ENCODE peak calls at places on chromosome 17, in seven cellular contexts. One of them, this sample, is unnamed.

GRCh38 chr17:18166894-18167293 is 16.7 kb upstream of the ALKBH5 start:
- DNase-seq in K562: peak
- DNase-seq in HepG2: no peak
- DNase-seq in stomach: peak
- DNase-seq in H1: no peak
- DNase-seq in GM12878: no peak
- DNase-seq in transverse colon: no peak
- DNase-seq in this sample: no peak

GRCh38 chr17:83103200-83103937 is 24.0 kb downstream of the METRNL start:
- DNase-seq in K562: peak
- DNase-seq in HepG2: no peak
- DNase-seq in stomach: peak
- DNase-seq in H1: no peak
- DNase-seq in GM12878: no peak
- DNase-seq in transverse colon: peak
- DNase-seq in this sample: peak

GRCh38 chr17:80414508-80414802 is 512 bp upstream of the ENDOV start:
- DNase-seq in K562: peak
- DNase-seq in HepG2: peak
- DNase-seq in stomach: no peak
- DNase-seq in H1: no peak
- DNase-seq in GM12878: no peak
- DNase-seq in transverse colon: no peak
- DNase-seq in this sample: no peak

GRCh38 chr17:82582208-82582607 is 62.7 kb downstream of the FOXK2 start:
- DNase-seq in K562: no peak
- DNase-seq in HepG2: no peak
- DNase-seq in stomach: no peak
- DNase-seq in H1: no peak
- DNase-seq in GM12878: no peak
- DNase-seq in transverse colon: no peak
- DNase-seq in this sample: no peak

GRCh38 chr17:35429702-35430101 is 2.6 kb downstream of the SLFN12 start:
- DNase-seq in K562: no peak
- DNase-seq in HepG2: no peak
- DNase-seq in stomach: no peak
- DNase-seq in H1: no peak
- DNase-seq in GM12878: no peak
- DNase-seq in transverse colon: no peak
- DNase-seq in this sample: no peak

GRCh38 chr17:74842146-74842598 is 17.5 kb downstream of the GRIN2C start:
- DNase-seq in K562: no peak
- DNase-seq in HepG2: no peak
- DNase-seq in stomach: no peak
- DNase-seq in H1: no peak
- DNase-seq in GM12878: no peak
- DNase-seq in transverse colon: no peak
- DNase-seq in this sample: no peak

GRCh38 chr17:73427198-73427597 is 115.4 kb upstream of the CDC42EP4 start:
- DNase-seq in K562: no peak
- DNase-seq in HepG2: peak
- DNase-seq in stomach: no peak
- DNase-seq in H1: no peak
- DNase-seq in GM12878: no peak
- DNase-seq in transverse colon: no peak
- DNase-seq in this sample: no peak

GRCh38 chr17:57861000-57861736 is 11.3 kb upstream of the MRPS23 start:
- DNase-seq in K562: peak
- DNase-seq in HepG2: peak
- DNase-seq in stomach: peak
- DNase-seq in H1: no peak
- DNase-seq in GM12878: no peak
- DNase-seq in transverse colon: peak
- DNase-seq in this sample: peak

GRCh38 chr17:78114831-78115723 is 13.5 kb downstream of the TMC6 start:
- DNase-seq in K562: peak
- DNase-seq in HepG2: no peak
- DNase-seq in stomach: no peak
- DNase-seq in H1: no peak
- DNase-seq in GM12878: no peak
- DNase-seq in transverse colon: no peak
- DNase-seq in this sample: no peak

GRCh38 chr17:32783602-32784001 is 93.3 kb downstream of the MYO1D start:
- DNase-seq in K562: peak
- DNase-seq in HepG2: peak
- DNase-seq in stomach: no peak
- DNase-seq in H1: no peak
- DNase-seq in GM12878: peak
- DNase-seq in transverse colon: no peak
- DNase-seq in this sample: no peak

GRCh38 chr17:82929676-82930042 is 89.8 kb upstream of the ZNF750 start:
- DNase-seq in K562: no peak
- DNase-seq in HepG2: no peak
- DNase-seq in stomach: no peak
- DNase-seq in H1: no peak
- DNase-seq in GM12878: no peak
- DNase-seq in transverse colon: peak
- DNase-seq in this sample: peak

GRCh38 chr17:66426397-66427033 is 124.1 kb downstream of the PRKCA start:
- DNase-seq in K562: peak
- DNase-seq in HepG2: peak
- DNase-seq in stomach: no peak
- DNase-seq in H1: no peak
- DNase-seq in GM12878: no peak
- DNase-seq in transverse colon: peak
- DNase-seq in this sample: peak

GRCh38 chr17:6269474-6269873 is 165.4 kb downstream of the AIPL1 start:
- DNase-seq in K562: peak
- DNase-seq in HepG2: no peak
- DNase-seq in stomach: no peak
- DNase-seq in H1: no peak
- DNase-seq in GM12878: no peak
- DNase-seq in transverse colon: peak
- DNase-seq in this sample: no peak

GRCh38 chr17:1989135-1989534 is 36.0 kb downstream of the RTN4RL1 start:
- DNase-seq in K562: peak
- DNase-seq in HepG2: no peak
- DNase-seq in stomach: no peak
- DNase-seq in H1: no peak
- DNase-seq in GM12878: no peak
- DNase-seq in transverse colon: no peak
- DNase-seq in this sample: peak

GRCh38 chr17:17445296-17445924 is 31.4 kb upstream of the MED9 start:
- DNase-seq in K562: no peak
- DNase-seq in HepG2: no peak
- DNase-seq in stomach: no peak
- DNase-seq in H1: no peak
- DNase-seq in GM12878: no peak
- DNase-seq in transverse colon: no peak
- DNase-seq in this sample: no peak

GRCh38 chr17:77141846-77142449 is 1.2 kb downstream of the SEC14L1 start:
- DNase-seq in K562: no peak
- DNase-seq in HepG2: no peak
- DNase-seq in stomach: no peak
- DNase-seq in H1: no peak
- DNase-seq in GM12878: no peak
- DNase-seq in transverse colon: no peak
- DNase-seq in this sample: peak

DNA sequence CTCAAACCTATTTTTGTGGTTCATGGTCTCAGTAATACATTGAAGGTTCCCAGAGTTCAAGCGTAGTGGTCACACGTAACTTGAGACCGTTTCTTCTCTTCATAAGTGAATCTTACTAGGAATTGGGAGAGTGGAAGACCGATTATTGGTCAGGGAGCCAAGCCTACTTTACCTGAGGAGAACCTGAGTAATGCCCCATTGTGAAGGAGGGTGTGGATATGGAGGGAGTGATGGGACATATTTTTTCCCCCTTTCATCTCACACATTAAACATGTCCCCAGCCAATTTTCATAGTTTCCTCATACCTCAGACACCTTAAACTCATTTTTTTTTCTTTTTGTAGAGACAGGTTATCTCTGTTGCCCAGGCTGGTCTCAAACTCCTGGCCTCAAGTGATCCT is 8.9 kb downstream of the GEMIN4 start:
- DNase-seq in K562: no peak
- DNase-seq in HepG2: no peak
- DNase-seq in stomach: no peak
- DNase-seq in H1: no peak
- DNase-seq in GM12878: no peak
- DNase-seq in transverse colon: no peak
- DNase-seq in this sample: no peak
- TF ChIP-seq POLR2AphosphoS5 in K562: no peak
- TF ChIP-seq POLR2AphosphoS5 in HepG2: no peak
- TF ChIP-seq POLR2AphosphoS5 in stomach: no peak
- TF ChIP-seq POLR2AphosphoS5 in H1: peak
- TF ChIP-seq POLR2AphosphoS5 in GM12878: no peak
- TF ChIP-seq POLR2AphosphoS5 in transverse colon: no peak
- TF ChIP-seq POLR2AphosphoS5 in this sample: no peak

DNA sequence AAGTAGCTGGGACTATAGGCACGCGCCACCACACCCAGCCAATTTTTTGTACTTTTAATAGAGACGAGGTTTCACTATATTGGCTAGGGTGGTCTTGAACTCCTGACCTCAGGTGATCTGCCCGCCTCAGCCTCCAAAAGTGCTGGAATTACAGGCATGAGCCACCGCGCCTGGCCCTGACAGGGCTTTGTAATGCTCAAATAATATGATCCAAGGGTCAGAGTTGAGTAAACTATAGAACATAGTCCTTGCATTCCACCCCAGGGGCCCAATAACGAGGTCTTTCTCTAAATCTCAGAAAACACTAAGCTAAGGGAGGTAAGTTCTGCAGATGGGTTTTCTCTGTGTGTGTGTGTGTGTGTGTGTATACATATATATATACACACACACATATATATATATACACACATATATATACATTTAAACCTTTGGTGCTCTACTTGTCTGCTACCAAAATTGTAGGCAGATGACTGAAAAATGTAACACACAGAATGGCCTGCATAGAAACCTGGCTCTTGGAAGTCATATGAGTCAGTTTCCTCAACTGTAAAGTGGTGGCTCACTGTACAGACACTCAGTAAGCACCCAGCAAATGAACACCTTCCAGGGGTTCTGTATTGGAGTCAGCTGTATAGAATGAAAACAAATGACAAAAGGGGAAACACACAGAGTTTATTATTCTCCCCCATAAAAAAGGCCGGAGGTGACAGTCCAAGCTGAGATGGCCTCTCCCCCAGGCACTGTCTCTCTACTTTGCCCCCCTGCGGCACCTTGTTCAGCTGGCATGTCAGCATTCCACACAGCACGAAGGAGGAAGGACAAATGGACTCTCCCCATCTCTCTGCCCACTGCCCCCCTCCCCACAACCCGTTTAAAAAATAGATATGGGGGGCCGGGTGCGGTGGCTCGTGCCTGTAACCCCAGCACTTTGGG is 6.0 kb upstream of the MEOX1 start:
- DNase-seq in K562: no peak
- DNase-seq in HepG2: peak
- DNase-seq in stomach: no peak
- DNase-seq in H1: no peak
- DNase-seq in GM12878: no peak
- DNase-seq in transverse colon: no peak
- DNase-seq in this sample: no peak
- TF ChIP-seq EP300 in K562: no peak
- TF ChIP-seq EP300 in HepG2: no peak
- TF ChIP-seq EP300 in stomach: no peak
- TF ChIP-seq EP300 in H1: no peak
- TF ChIP-seq EP300 in GM12878: no peak
- TF ChIP-seq EP300 in transverse colon: no peak
- TF ChIP-seq EP300 in this sample: no peak

DNA sequence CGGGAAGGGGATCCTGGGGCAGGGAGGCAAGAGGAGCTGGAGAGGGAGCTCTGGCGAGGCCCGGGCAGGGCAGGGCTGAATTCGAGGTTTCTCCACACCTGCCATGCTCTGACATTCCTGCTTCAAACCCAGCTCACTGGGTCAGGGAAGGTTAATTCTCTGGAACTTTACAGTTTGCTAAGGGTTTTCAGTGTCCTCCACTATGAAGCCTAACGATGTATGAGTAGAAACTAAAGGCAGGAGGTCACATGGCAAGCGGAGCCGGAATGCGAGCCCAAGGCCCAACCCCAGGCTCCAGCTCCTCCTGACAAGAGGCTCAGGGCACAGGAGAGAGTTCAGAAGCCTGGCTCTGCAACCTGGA is 29.2 kb downstream of the DCAKD start:
- DNase-seq in K562: no peak
- DNase-seq in HepG2: no peak
- DNase-seq in stomach: no peak
- DNase-seq in H1: no peak
- DNase-seq in GM12878: no peak
- DNase-seq in transverse colon: no peak
- DNase-seq in this sample: no peak
- TF ChIP-seq CTCF in K562: no peak
- TF ChIP-seq CTCF in HepG2: no peak
- TF ChIP-seq CTCF in stomach: peak
- TF ChIP-seq CTCF in H1: no peak
- TF ChIP-seq CTCF in GM12878: no peak
- TF ChIP-seq CTCF in transverse colon: peak
- TF ChIP-seq CTCF in this sample: no peak

GRCh38 chr17:64129515-64129764 is 504 bp downstream of the ERN1 start:
- DNase-seq in K562: no peak
- DNase-seq in HepG2: no peak
- DNase-seq in stomach: no peak
- DNase-seq in H1: no peak
- DNase-seq in GM12878: no peak
- DNase-seq in transverse colon: no peak
- DNase-seq in this sample: no peak

GRCh38 chr17:64128787-64129514 is 993 bp downstream of the ERN1 start:
- DNase-seq in K562: peak
- DNase-seq in HepG2: no peak
- DNase-seq in stomach: peak
- DNase-seq in H1: no peak
- DNase-seq in GM12878: no peak
- DNase-seq in transverse colon: peak
- DNase-seq in this sample: peak

GRCh38 chr17:64129765-64130558 is at the start of gene ERN1:
- DNase-seq in K562: peak
- DNase-seq in HepG2: peak
- DNase-seq in stomach: peak
- DNase-seq in H1: peak
- DNase-seq in GM12878: peak
- DNase-seq in transverse colon: peak
- DNase-seq in this sample: peak

GRCh38 chr17:64131606-64132270 is 1.8 kb upstream of the ERN1 start:
- DNase-seq in K562: no peak
- DNase-seq in HepG2: no peak
- DNase-seq in stomach: no peak
- DNase-seq in H1: no peak
- DNase-seq in GM12878: no peak
- DNase-seq in transverse colon: no peak
- DNase-seq in this sample: no peak

DNA sequence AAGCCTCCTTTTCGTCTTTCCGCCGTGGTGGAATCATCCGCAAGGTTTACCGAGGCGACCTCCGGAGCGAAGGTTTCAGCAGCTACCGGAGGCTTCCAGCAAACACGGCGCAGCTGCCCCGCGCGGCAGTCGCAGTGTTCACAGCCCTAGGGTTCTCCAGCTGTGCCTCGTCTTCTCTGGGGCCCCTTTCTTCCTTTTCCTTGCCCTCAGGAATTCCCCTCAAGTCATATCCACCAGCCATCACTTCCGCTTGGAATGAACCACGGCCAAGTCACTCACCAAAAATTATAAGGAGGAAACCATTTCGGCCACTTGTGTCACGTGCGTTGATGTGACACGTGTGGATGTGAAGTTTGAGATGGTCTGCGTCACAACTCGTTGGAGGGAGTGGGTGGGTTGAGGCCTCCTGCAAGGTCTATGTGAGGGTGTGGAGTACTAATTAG is 636 bp upstream of the ERN1 start:
- DNase-seq in K562: no peak
- DNase-seq in HepG2: no peak
- DNase-seq in stomach: no peak
- DNase-seq in H1: no peak
- DNase-seq in GM12878: peak
- DNase-seq in transverse colon: peak
- DNase-seq in this sample: peak
- TF ChIP-seq POLR2AphosphoS5 in K562: no peak
- TF ChIP-seq POLR2AphosphoS5 in HepG2: no peak
- TF ChIP-seq POLR2AphosphoS5 in stomach: no peak
- TF ChIP-seq POLR2AphosphoS5 in H1: no peak
- TF ChIP-seq POLR2AphosphoS5 in GM12878: peak
- TF ChIP-seq POLR2AphosphoS5 in transverse colon: no peak
- TF ChIP-seq POLR2AphosphoS5 in this sample: no peak